ENCODE peak calls at places on chromosomes 6 and 20, in four cellular contexts. V, B, U and G are unnamed samples.
A peak's percentile ranks its signal among the peaks of the same experiment; 100 is the strongest.

GRCh38 chr6:108452725-108453195 is 108.0 kb upstream of the FOXO3 start:
- DNase-seq in V (no peak), U (no peak), B (no peak), G (no peak)

GRCh38 chr20:50625986-50626677 is 65.2 kb downstream of the RIPOR3 start:
- DNase-seq in U (no peak), V (peak; percentile 75), B (peak; percentile 74), G (peak; percentile 91)

GRCh38 chr20:60215786-60216730 is 257.8 kb downstream of the CDH26 start:
- DNase-seq in V (no peak), U (no peak), B (no peak), G (no peak)

GRCh38 chr6:138571174-138571573 is 71.9 kb upstream of the NHSL1 start:
- DNase-seq in B (no peak), U (no peak), V (peak; percentile 53), G (no peak)

GRCh38 chr20:63313349-63314014 is 20.5 kb downstream of the COL20A1 start:
- DNase-seq in V (no peak), U (no peak), B (no peak), G (no peak)

GRCh38 chr20:16617056-16617455 is 43.8 kb upstream of the KIF16B start:
- DNase-seq in B (no peak), V (no peak), U (no peak), G (no peak)

GRCh38 chr6:64383277-64383676 is 747.7 kb downstream of the PHF3 start:
- DNase-seq in V (no peak), B (no peak), U (no peak), G (no peak)

GRCh38 chr20:35954907-35955251 is 577 bp upstream of the SCAND1 start:
- DNase-seq in V (peak; percentile 58), U (no peak), B (no peak), G (no peak)

GRCh38 chr6:63685453-63686379 is 50.1 kb downstream of the PHF3 start:
- DNase-seq in U (peak; percentile 35), B (no peak), V (no peak), G (no peak)

GRCh38 chr6:129852257-129852858 is 8.8 kb downstream of the TMEM244 start:
- DNase-seq in B (peak; percentile 74), U (no peak), V (peak; percentile 16), G (no peak)

GRCh38 chr20:3326779-3327521 is 80.5 kb downstream of the DNAAF9 start:
- DNase-seq in U (no peak), V (no peak), B (no peak), G (no peak)

GRCh38 chr6:124683507-124683906 is 278.7 kb upstream of the RNF217 start:
- DNase-seq in B (no peak), U (no peak), V (no peak), G (peak; percentile 30)

GRCh38 chr6:392441-393390 is 1.2 kb downstream of the IRF4 start:
- DNase-seq in B (no peak), V (no peak), U (no peak), G (peak; percentile 43)

GRCh38 chr6:70738028-70738427 is 70.3 kb downstream of the SMAP1 start:
- DNase-seq in V (no peak), U (no peak), B (no peak), G (no peak)

GRCh38 chr6:47414517-47415167 is 62.9 kb upstream of the CD2AP start:
- DNase-seq in B (peak; percentile 32), U (peak; percentile 47), V (peak; percentile 33), G (no peak)

GRCh38 chr20:36085686-36086267 is 68.8 kb upstream of the EPB41L1 start:
- DNase-seq in U (no peak), B (peak; percentile 82), V (peak; percentile 72), G (no peak)

GRCh38 chr20:61699184-61700066 is 366.3 kb downstream of the TAF4 start:
- DNase-seq in B (no peak), U (no peak), V (no peak), G (no peak)

GRCh38 chr6:15527838-15528617 is 134.8 kb downstream of the DTNBP1 start:
- DNase-seq in U (no peak), B (no peak), V (no peak), G (no peak)

GRCh38 chr6:157667211-157668033 is 155.6 kb upstream of the SNX9 start:
- DNase-seq in B (peak; percentile 82), V (peak; percentile 58), U (peak; percentile 36), G (peak; percentile 54)

GRCh38 chr6:113825776-113826175 is 31.4 kb upstream of the MARCKS start:
- DNase-seq in U (no peak), V (no peak), B (no peak), G (no peak)

GRCh38 chr20:47876348-47877056 is 91.2 kb upstream of the SULF2 start:
- DNase-seq in U (no peak), V (no peak), B (no peak), G (no peak)

GRCh38 chr6:88569959-88570358 is 393.5 kb downstream of the RNGTT start:
- DNase-seq in V (no peak), U (no peak), B (no peak), G (no peak)

GRCh38 chr20:1964061-1964460 is 29.8 kb downstream of the PDYN start:
- DNase-seq in V (no peak), U (no peak), B (no peak), G (no peak)

GRCh38 chr6:20403766-20404640 is 2.3 kb downstream of the E2F3 start:
- DNase-seq in U (no peak), B (peak; percentile 81), V (peak; percentile 52), G (no peak)

GRCh38 chr20:58011106-58011946 is 217.1 kb downstream of the ANKRD60 start:
- DNase-seq in V (no peak), U (no peak), B (no peak), G (no peak)

GRCh38 chr6:144171406-144171805 is 21.1 kb downstream of the STX11 start:
- DNase-seq in U (no peak), V (no peak), B (no peak), G (no peak)
- TF ChIP-seq ATF3 in U (no peak), V (no peak), B (no peak), G (no peak)

DNA sequence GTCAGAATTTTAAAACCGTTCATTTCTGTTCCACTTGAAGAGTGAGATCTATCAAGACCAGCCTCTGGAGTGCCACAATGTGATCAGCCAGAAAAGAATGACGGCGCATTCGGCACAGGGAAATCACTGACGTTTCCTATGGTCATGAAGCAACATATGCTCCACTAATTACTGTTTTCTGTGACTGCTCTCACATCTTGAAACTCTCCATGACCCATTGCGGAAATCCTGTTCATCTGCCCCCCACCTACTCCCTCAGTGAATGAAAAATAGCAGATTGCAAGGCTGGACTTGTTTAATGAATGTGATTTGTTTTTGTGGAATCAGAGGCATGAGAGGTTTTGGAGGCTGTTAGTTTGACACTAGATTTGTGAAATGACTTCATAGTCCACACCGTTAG is 53.3 kb downstream of the SAMD5 start:
- DNase-seq in V (no peak), B (no peak), U (no peak), G (no peak)
- TF ChIP-seq ATF2 in V (no peak), B (no peak), U (no peak), G (no peak)

DNA sequence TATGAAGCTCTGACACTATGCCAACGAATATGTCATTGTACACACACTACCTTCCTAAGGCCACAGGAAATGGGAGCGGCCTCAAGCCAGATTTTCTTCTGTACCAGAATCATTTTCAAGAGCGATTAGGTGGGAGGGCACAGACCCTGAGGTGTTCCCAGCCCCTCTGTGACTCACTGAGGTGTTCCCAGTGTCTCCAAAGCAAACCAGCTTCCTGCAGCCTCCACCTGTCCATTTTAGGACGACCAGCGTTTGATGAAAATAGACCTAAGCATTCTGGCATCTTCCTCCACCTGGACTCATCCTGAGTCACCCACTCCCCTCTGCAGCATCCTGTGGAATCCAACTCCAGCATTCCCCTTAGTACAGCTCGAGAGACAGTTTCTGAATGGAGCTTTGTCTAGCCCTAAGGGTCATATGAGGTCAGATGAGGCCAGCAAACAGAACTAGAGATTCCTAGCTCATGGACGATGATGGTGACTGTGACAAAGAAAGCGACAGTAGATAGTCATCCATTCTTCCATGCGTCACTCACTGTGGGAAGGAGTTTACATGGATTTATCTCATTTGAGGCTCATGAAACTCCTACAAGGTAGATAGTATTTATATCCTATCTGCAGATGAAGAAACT is 203.4 kb downstream of the PTPRT start:
- DNase-seq in V (peak; percentile 61), U (no peak), B (no peak), G (no peak)
- TF ChIP-seq TCF7 in V (no peak), U (no peak), B (no peak), G (no peak)

GRCh38 chr6:35050988-35051330 is 90.2 kb downstream of the TCP11 start:
- DNase-seq in B (no peak), V (no peak), U (no peak), G (no peak)

GRCh38 chr6:35050291-35050987 is 90.7 kb downstream of the TCP11 start:
- DNase-seq in B (no peak), U (no peak), V (no peak), G (no peak)

GRCh38 chr6:35049346-35049745 is 91.8 kb downstream of the TCP11 start:
- DNase-seq in V (no peak), B (no peak), U (no peak), G (no peak)

GRCh38 chr6:35048631-35049083 is 92.5 kb downstream of the TCP11 start:
- DNase-seq in B (no peak), V (no peak), U (no peak), G (peak; percentile 42)

GRCh38 chr6:35049885-35050284 is 91.3 kb downstream of the TCP11 start:
- DNase-seq in U (no peak), V (no peak), B (peak; percentile 26), G (no peak)
- TF ChIP-seq ATF3 in U (no peak), V (no peak), B (no peak), G (no peak)

GRCh38 chr6:11212625-11213024 is 19.8 kb downstream of the NEDD9 start:
- DNase-seq in U (no peak), V (no peak), B (no peak), G (no peak)
- TF ChIP-seq ATF2 in U (no peak), V (no peak), B (no peak), G (no peak)